ENCODE peak calls at places on chromosomes 1 and 21, in six cellular contexts. J is colonic mucosa, I is AG10803, O is GM23338, E is psoas muscle, K is right lobe of liver. X is an unnamed sample.

GRCh38 chr1:154237435-154237834 is 16.7 kb downstream of the UBAP2L start:
- DNase-seq in J (no peak), I (no peak), O (no peak), E (no peak), K (no peak), X (no peak)

GRCh38 chr1:193366764-193367507 is 180.5 kb upstream of the B3GALT2 start:
- DNase-seq in J (no peak), I (no peak), O (no peak), E (no peak), K (no peak), X (no peak)

GRCh38 chr1:24386931-24387330 is 26.7 kb downstream of the STPG1 start:
- DNase-seq in J (peak; percentile 12), I (no peak), O (no peak), E (no peak), K (no peak), X (no peak)

GRCh38 chr1:911875-912739 is 11.6 kb upstream of the SAMD11 start:
- DNase-seq in J (no peak), I (no peak), O (no peak), E (peak; percentile 35), K (no peak), X (no peak)

GRCh38 chr1:62126595-62127290 is 67.9 kb upstream of the L1TD1 start:
- DNase-seq in J (no peak), I (no peak), O (no peak), E (no peak), K (no peak), X (no peak)

GRCh38 chr1:231808990-231809389 is 182.4 kb downstream of the DISC1 start:
- DNase-seq in J (no peak), I (peak; percentile 92), O (no peak), E (no peak), K (no peak), X (no peak)

GRCh38 chr1:16386454-16387113 is 19.5 kb downstream of the SZRD1 start:
- DNase-seq in J (no peak), I (peak; percentile 88), O (no peak), E (peak; percentile 81), K (no peak), X (no peak)

GRCh38 chr21:44647222-44647552 is 973 bp downstream of the KRTAP10-11 start:
- DNase-seq in J (no peak), I (no peak), O (no peak), E (no peak), K (no peak), X (no peak)

GRCh38 chr1:229203991-229204632 is 66.8 kb upstream of the RAB4A start:
- DNase-seq in J (no peak), I (no peak), O (no peak), E (no peak), K (no peak), X (no peak)

GRCh38 chr21:31711326-31711725 is 20.6 kb downstream of the SCAF4 start:
- DNase-seq in J (no peak), I (no peak), O (no peak), E (no peak), K (no peak), X (no peak)

GRCh38 chr1:40299366-40300248 is 17.5 kb downstream of the COL9A2 start:
- DNase-seq in J (no peak), I (peak; percentile 15), O (no peak), E (no peak), K (no peak), X (no peak)

GRCh38 chr1:38134294-38134755 is 87.7 kb upstream of the POU3F1 start:
- DNase-seq in J (no peak), I (no peak), O (peak; percentile 72), E (no peak), K (no peak), X (no peak)

GRCh38 chr1:214124915-214125314 is 137.1 kb downstream of the PROX1 start:
- DNase-seq in J (no peak), I (no peak), O (no peak), E (no peak), K (no peak), X (no peak)

GRCh38 chr1:111274653-111275052 is 16.0 kb upstream of the CHIA start:
- DNase-seq in J (no peak), I (no peak), O (no peak), E (no peak), K (no peak), X (no peak)

GRCh38 chr1:201756411-201756810 is 72.5 kb upstream of the IPO9 start:
- DNase-seq in J (no peak), I (peak; percentile 87), O (no peak), E (no peak), K (no peak), X (no peak)

GRCh38 chr1:109775408-109775807 is 11.7 kb upstream of the EPS8L3 start:
- DNase-seq in J (no peak), I (no peak), O (no peak), E (no peak), K (no peak), X (no peak)

GRCh38 chr1:158700552-158700951 is at the start of gene OR6K2:
- DNase-seq in J (no peak), I (no peak), O (no peak), E (no peak), K (no peak), X (no peak)

GRCh38 chr1:12537906-12538461 is 80.0 kb downstream of the DHRS3 start:
- DNase-seq in J (no peak), I (no peak), O (no peak), E (no peak), K (no peak), X (no peak)

GRCh38 chr1:173527151-173527826 is 50.2 kb downstream of the PRDX6 start:
- DNase-seq in J (no peak), I (no peak), O (no peak), E (no peak), K (peak; percentile 60), X (peak; percentile 16)

GRCh38 chr1:99645699-99646531 is at the start of gene PALMD:
- DNase-seq in J (peak; percentile 22), I (peak; percentile 24), O (peak; percentile 22), E (peak; percentile 86), K (peak; percentile 72), X (peak; percentile 36)

GRCh38 chr1:203340112-203340804 is 10.7 kb downstream of the FMOD start:
- DNase-seq in J (peak; percentile 84), I (peak; percentile 79), O (peak; percentile 95), E (peak; percentile 74), K (peak; percentile 75), X (peak; percentile 75)

GRCh38 chr1:113508364-113509164 is 118.2 kb downstream of the MAGI3 start:
- DNase-seq in J (peak; percentile 24), I (no peak), O (no peak), E (no peak), K (no peak), X (no peak)

GRCh38 chr1:27979151-27979858 is 19.5 kb downstream of the XKR8 start:
- DNase-seq in J (no peak), I (peak; percentile 83), O (peak; percentile 57), E (no peak), K (no peak), X (no peak)

GRCh38 chr1:93749894-93750301 is 68.3 kb upstream of the BCAR3 start:
- DNase-seq in J (peak; percentile 33), I (no peak), O (peak; percentile 70), E (no peak), K (no peak), X (no peak)

GRCh38 chr21:45228171-45228641 is 59.5 kb downstream of the POFUT2 start:
- DNase-seq in J (no peak), I (peak; percentile 98), O (no peak), E (no peak), K (no peak), X (peak; percentile 79)

GRCh38 chr1:25486602-25487001 is 55.9 kb downstream of the MACO1 start:
- DNase-seq in J (no peak), I (peak; percentile 48), O (peak; percentile 73), E (no peak), K (no peak), X (no peak)

GRCh38 chr1:63261736-63262142 is 60.6 kb upstream of the FOXD3 start:
- DNase-seq in J (no peak), I (no peak), O (no peak), E (no peak), K (no peak), X (no peak)

GRCh38 chr21:15289896-15290841 is 225.4 kb upstream of the NRIP1 start:
- DNase-seq in J (peak; percentile 84), I (peak; percentile 16), O (peak; percentile 86), E (peak; percentile 79), K (peak; percentile 52), X (no peak)

GRCh38 chr21:45140346-45140940 is 66.1 kb downstream of the ADARB1 start:
- DNase-seq in J (peak; percentile 74), I (peak; percentile 96), O (peak; percentile 94), E (peak; percentile 87), K (peak; percentile 81), X (peak; percentile 64)

GRCh38 chr1:187999973-188000372 is 1171.2 kb downstream of the PLA2G4A start:
- DNase-seq in J (no peak), I (no peak), O (peak; percentile 18), E (no peak), K (no peak), X (no peak)
- TF ChIP-seq CTCF in J (no peak), I (no peak), O (peak; percentile 48), E (no peak), K (peak; percentile 65), X (no peak)

GRCh38 chr1:3411806-3412205 is 42.7 kb upstream of the ARHGEF16 start:
- DNase-seq in J (no peak), I (no peak), O (no peak), E (no peak), K (no peak), X (no peak)

GRCh38 chr1:3408751-3409266 is 45.7 kb upstream of the ARHGEF16 start:
- DNase-seq in J (no peak), I (no peak), O (no peak), E (no peak), K (no peak), X (no peak)

GRCh38 chr1:3412376-3412775 is 42.1 kb upstream of the ARHGEF16 start:
- DNase-seq in J (no peak), I (no peak), O (no peak), E (no peak), K (no peak), X (no peak)

GRCh38 chr1:3409737-3410434 is 44.6 kb upstream of the ARHGEF16 start:
- DNase-seq in J (peak; percentile 39), I (peak; percentile 64), O (peak; percentile 25), E (peak; percentile 70), K (no peak), X (peak; percentile 49)

DNA sequence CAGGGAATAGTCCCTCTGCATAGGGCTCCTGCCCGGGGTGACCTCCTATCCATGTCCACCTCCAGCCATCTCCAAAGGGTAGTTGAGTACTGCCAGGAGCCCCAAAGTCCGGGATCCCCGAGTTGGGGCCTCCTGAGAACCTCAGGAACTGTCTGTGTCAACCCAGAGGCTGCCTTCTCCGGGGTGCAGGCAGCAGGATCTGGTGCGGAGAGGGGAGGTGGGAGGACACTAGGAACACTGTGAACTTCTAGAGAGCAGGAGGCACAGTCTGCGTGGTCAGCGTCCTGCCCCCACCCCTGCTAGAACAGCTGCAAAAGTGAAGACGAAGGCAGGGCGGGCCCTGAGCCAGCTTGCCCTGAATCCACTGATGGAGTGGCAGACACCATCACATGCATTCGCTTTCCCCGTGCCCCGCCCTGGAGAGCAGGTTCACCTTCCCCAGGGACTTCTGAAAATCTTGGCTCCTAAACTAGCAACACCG is 44.0 kb upstream of the ARHGEF16 start:
- DNase-seq in J (no peak), I (no peak), O (no peak), E (no peak), K (no peak), X (no peak)
- TF ChIP-seq CTCF in J (no peak), I (no peak), O (no peak), E (no peak), K (no peak), X (peak; percentile 6)

GRCh38 chr1:10101929-10102328 is 69.2 kb downstream of the UBE4B start:
- DNase-seq in J (no peak), I (no peak), O (no peak), E (no peak), K (no peak), X (no peak)
- TF ChIP-seq CTCF in J (no peak), I (peak; percentile 28), O (no peak), E (no peak), K (peak; percentile 27), X (peak; percentile 36)

GRCh38 chr1:77218477-77219165 is 609 bp downstream of the PIGK start:
- DNase-seq in J (no peak), I (no peak), O (no peak), E (no peak), K (no peak), X (no peak)
- TF ChIP-seq CTCF in J (no peak), I (no peak), O (no peak), E (no peak), K (no peak), X (no peak)